ENCODE peak calls at places on chromosome 2, in nine cellular contexts. B is NB4, P is erythroblast, S is Peyer's patch, Y is heart left ventricle, J is adrenal gland, H is H54, G is GM12891, K is suprapubic skin. F is an unnamed sample.
A peak's percentile ranks its signal among the peaks of the same experiment; 100 is the strongest.

GRCh38 chr2:25249785-25250184 is 81.4 kb upstream of the POMC start:
- DNase-seq in H (no peak), B (no peak), J (no peak), S (no peak), Y (no peak), G (no peak), K (no peak), P (no peak), F (no peak)

GRCh38 chr2:169260246-169260645 is 102.1 kb downstream of the LRP2 start:
- DNase-seq in H (no peak), J (no peak), G (no peak), K (no peak), Y (no peak), S (no peak), P (peak; percentile 6), B (peak; percentile 17), F (no peak)

GRCh38 chr2:38146917-38147307 is 71.0 kb upstream of the CYP1B1 start:
- DNase-seq in J (peak; percentile 87), B (peak; percentile 83), Y (no peak), P (no peak), G (no peak), H (peak; percentile 70), K (no peak), S (no peak), F (no peak)

GRCh38 chr2:130755234-130756040 is at the start of gene AMER3:
- DNase-seq in S (no peak), G (no peak), Y (no peak), B (no peak), H (no peak), K (no peak), P (no peak), J (no peak), F (no peak)

GRCh38 chr2:84175340-84175739 is 283.7 kb downstream of the SUCLG1 start:
- DNase-seq in H (no peak), K (no peak), B (no peak), P (no peak), J (no peak), Y (no peak), G (no peak), S (no peak), F (no peak)

GRCh38 chr2:30222636-30223360 is 8.5 kb upstream of the LBH start:
- DNase-seq in G (no peak), H (no peak), K (peak; percentile 46), Y (no peak), P (no peak), B (no peak), S (no peak), J (no peak), F (no peak)

GRCh38 chr2:120485096-120485495 is 139.2 kb downstream of the INHBB start:
- DNase-seq in H (no peak), S (no peak), G (no peak), P (no peak), K (no peak), J (no peak), B (no peak), Y (no peak), F (no peak)

GRCh38 chr2:147174824-147175254 is 670.0 kb upstream of the ACVR2A start:
- DNase-seq in J (no peak), K (no peak), P (no peak), G (no peak), H (no peak), S (no peak), Y (no peak), B (no peak), F (no peak)

GRCh38 chr2:50066858-50067257 is 912.5 kb upstream of the FSHR start:
- DNase-seq in Y (no peak), G (no peak), K (no peak), S (no peak), P (no peak), H (no peak), B (no peak), J (no peak), F (no peak)

GRCh38 chr2:14306268-14306950 is 326.1 kb upstream of the LRATD1 start:
- DNase-seq in J (no peak), Y (no peak), B (no peak), K (no peak), G (no peak), S (no peak), P (no peak), H (no peak), F (no peak)

GRCh38 chr2:56132138-56132537 is 51.7 kb upstream of the CCDC85A start:
- DNase-seq in H (peak; percentile 12), P (peak; percentile 53), K (no peak), B (peak; percentile 49), S (no peak), J (no peak), G (peak; percentile 7), Y (no peak), F (no peak)

GRCh38 chr2:241965931-241966412 is 96.4 kb downstream of the RTP5 start:
- DNase-seq in H (peak; percentile 82), B (peak; percentile 98), P (peak; percentile 10), Y (peak; percentile 46), J (peak; percentile 63), S (peak; percentile 74), G (peak; percentile 63), K (no peak), F (peak; percentile 38)

GRCh38 chr2:189933911-189934399 is 128.6 kb downstream of the MSTN start:
- DNase-seq in S (no peak), P (no peak), B (no peak), G (no peak), H (peak; percentile 16), J (no peak), K (no peak), Y (no peak), F (no peak)

GRCh38 chr2:39918886-39919285 is 139.8 kb upstream of the THUMPD2 start:
- DNase-seq in S (no peak), H (no peak), B (no peak), K (no peak), Y (no peak), G (no peak), J (no peak), P (no peak), F (no peak)

GRCh38 chr2:143903172-143903856 is 616.6 kb downstream of the ZEB2 start:
- DNase-seq in G (no peak), Y (no peak), B (peak; percentile 70), H (no peak), P (no peak), J (no peak), S (no peak), K (no peak), F (no peak)
- TF ChIP-seq POLR2A in G (no peak), Y (no peak), B (no peak), H (no peak), P (no peak), J (no peak), S (no peak), K (no peak), F (no peak)

GRCh38 chr2:95401480-95401879 is 1.0 kb upstream of the FAHD2A start:
- DNase-seq in K (no peak), H (no peak), Y (no peak), B (no peak), P (no peak), G (no peak), J (no peak), S (no peak), F (no peak)

GRCh38 chr2:95399061-95399460 is 3.4 kb upstream of the FAHD2A start:
- DNase-seq in P (no peak), H (no peak), B (no peak), Y (no peak), J (no peak), G (no peak), K (no peak), S (no peak), F (no peak)

DNA sequence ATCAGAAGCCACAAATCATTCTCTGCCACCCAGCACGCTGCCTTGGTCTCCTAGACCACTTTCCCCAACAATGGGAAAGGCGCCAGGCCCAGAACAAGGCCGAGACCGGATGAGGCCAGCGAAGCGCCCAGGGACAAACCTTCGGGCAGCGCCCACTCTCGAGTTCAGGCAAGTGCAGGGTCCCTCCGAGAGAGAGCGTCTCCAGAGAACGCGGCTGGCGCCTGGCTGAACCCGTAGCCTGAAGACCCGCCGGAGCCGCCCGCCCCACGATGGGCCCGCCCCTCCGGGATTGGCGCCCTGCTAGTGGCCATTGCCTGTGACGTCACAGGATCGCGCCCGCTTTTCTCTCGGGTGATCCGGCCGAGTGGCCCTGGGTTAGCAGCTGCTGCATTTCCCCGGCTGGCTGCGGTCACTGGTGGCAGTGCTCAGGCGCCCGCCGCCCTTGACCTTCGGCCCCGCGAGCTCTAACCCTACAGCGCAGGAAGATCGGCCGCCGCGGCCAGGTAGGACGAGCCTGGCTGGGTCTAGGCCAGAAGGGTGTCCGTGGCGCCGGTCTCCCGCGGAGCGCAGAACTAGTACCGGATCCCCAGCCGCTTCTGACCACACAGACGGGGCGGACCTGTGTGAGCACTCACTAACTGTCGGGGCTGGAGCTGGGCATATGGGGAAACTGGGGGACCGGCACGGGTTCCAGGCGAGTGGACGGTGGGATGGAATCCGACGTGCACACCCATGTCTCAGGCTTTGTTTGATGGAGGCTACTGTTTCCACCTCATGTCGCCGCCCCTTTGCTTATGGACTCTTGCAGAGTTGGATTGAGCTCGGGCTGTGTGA is at the start of gene FAHD2A:
- DNase-seq in B (peak; percentile 94), G (peak; percentile 99), Y (peak; percentile 99), S (peak; percentile 97), P (peak; percentile 95), J (peak; percentile 96), K (peak; percentile 97), H (peak; percentile 95), F (peak; percentile 98)
- TF ChIP-seq POLR2A in B (peak; percentile 70), G (no peak), Y (no peak), S (peak; percentile 94), P (peak; percentile 80), J (peak; percentile 84), K (peak; percentile 27), H (peak; percentile 85), F (peak; percentile 89)

GRCh38 chr2:23620841-23621341 is 235.9 kb downstream of the KLHL29 start:
- DNase-seq in P (no peak), B (peak; percentile 68), G (no peak), K (no peak), J (peak; percentile 25), S (no peak), H (no peak), Y (peak; percentile 65), F (peak; percentile 15)

GRCh38 chr2:23622966-23623665 is 238.1 kb downstream of the KLHL29 start:
- DNase-seq in Y (no peak), B (no peak), J (no peak), G (no peak), K (no peak), S (no peak), H (no peak), P (no peak), F (no peak)

GRCh38 chr2:23624378-23624777 is 239.4 kb downstream of the KLHL29 start:
- DNase-seq in H (peak; percentile 35), B (peak; percentile 57), S (no peak), Y (no peak), K (no peak), J (no peak), G (no peak), P (peak; percentile 72), F (no peak)

GRCh38 chr2:23621616-23622015 is 236.6 kb downstream of the KLHL29 start:
- DNase-seq in S (no peak), G (no peak), K (no peak), Y (no peak), P (no peak), H (no peak), J (no peak), B (no peak), F (no peak)

GRCh38 chr2:23622466-23622865 is 237.5 kb downstream of the KLHL29 start:
- DNase-seq in J (no peak), B (no peak), P (no peak), H (no peak), G (no peak), S (no peak), Y (no peak), K (no peak), F (no peak)
- TF ChIP-seq POLR2A in J (no peak), B (no peak), P (no peak), H (no peak), G (no peak), S (no peak), Y (no peak), K (no peak), F (no peak)

GRCh38 chr2:100589527-100589926 is 26.7 kb downstream of the PDCL3 start:
- DNase-seq in S (no peak), Y (no peak), G (no peak), K (no peak), J (no peak), B (peak; percentile 92), H (no peak), P (no peak), F (no peak)
- TF ChIP-seq POLR2A in S (no peak), Y (no peak), G (no peak), K (no peak), J (no peak), B (no peak), H (no peak), P (no peak), F (no peak)

F was measured in transverse colon.